ENCODE peak calls at places on chromosomes 12 and 14, in five cellular contexts. One of them, this sample, is unnamed.

GRCh38 chr14:70886421-70887206 is 20.6 kb upstream of the PCNX1 start:
- DNase-seq in body of pancreas: no peak
- DNase-seq in fibroblast of lung: no peak
- DNase-seq in substantia nigra: no peak
- DNase-seq in endodermal cell: no peak
- DNase-seq in this sample: no peak

GRCh38 chr12:94206886-94207285 is 58.5 kb downstream of the PLXNC1 start:
- DNase-seq in fibroblast of lung: peak; percentile 21
- DNase-seq in endodermal cell: no peak
- DNase-seq in body of pancreas: no peak
- DNase-seq in substantia nigra: no peak
- DNase-seq in this sample: no peak

GRCh38 chr12:6072302-6072752 is 52.1 kb downstream of the VWF start:
- DNase-seq in substantia nigra: no peak
- DNase-seq in fibroblast of lung: peak; percentile 53
- DNase-seq in endodermal cell: no peak
- DNase-seq in body of pancreas: no peak
- DNase-seq in this sample: peak; percentile 33

GRCh38 chr12:112936927-112937326 is 1.3 kb upstream of the OAS3 start:
- DNase-seq in endodermal cell: no peak
- DNase-seq in body of pancreas: no peak
- DNase-seq in substantia nigra: no peak
- DNase-seq in fibroblast of lung: no peak
- DNase-seq in this sample: no peak

GRCh38 chr12:94174576-94174975 is 26.2 kb downstream of the PLXNC1 start:
- DNase-seq in endodermal cell: no peak
- DNase-seq in body of pancreas: no peak
- DNase-seq in substantia nigra: peak; percentile 20
- DNase-seq in fibroblast of lung: no peak
- DNase-seq in this sample: no peak

GRCh38 chr14:80055912-80056801 is 155.1 kb downstream of the DIO2 start:
- DNase-seq in endodermal cell: peak; percentile 82
- DNase-seq in body of pancreas: peak; percentile 46
- DNase-seq in fibroblast of lung: peak; percentile 70
- DNase-seq in substantia nigra: peak; percentile 13
- DNase-seq in this sample: peak; percentile 50

GRCh38 chr14:60656755-60657608 is 7.7 kb upstream of the SIX1 start:
- DNase-seq in body of pancreas: peak; percentile 36
- DNase-seq in substantia nigra: peak; percentile 4
- DNase-seq in fibroblast of lung: peak; percentile 87
- DNase-seq in endodermal cell: peak; percentile 91
- DNase-seq in this sample: no peak

GRCh38 chr14:91482278-91483023 is 27.7 kb downstream of the PPP4R3A start:
- DNase-seq in substantia nigra: no peak
- DNase-seq in fibroblast of lung: peak; percentile 84
- DNase-seq in endodermal cell: no peak
- DNase-seq in body of pancreas: no peak
- DNase-seq in this sample: peak; percentile 39

GRCh38 chr12:100553851-100554404 is 19.6 kb upstream of the GAS2L3 start:
- DNase-seq in endodermal cell: no peak
- DNase-seq in body of pancreas: no peak
- DNase-seq in substantia nigra: no peak
- DNase-seq in fibroblast of lung: peak; percentile 60
- DNase-seq in this sample: no peak

GRCh38 chr12:116759783-116760581 is 21.9 kb downstream of the RNFT2 start:
- DNase-seq in substantia nigra: no peak
- DNase-seq in body of pancreas: peak; percentile 15
- DNase-seq in endodermal cell: peak; percentile 90
- DNase-seq in fibroblast of lung: no peak
- DNase-seq in this sample: no peak

GRCh38 chr12:3158851-3159465 is 81.8 kb downstream of the TSPAN9 start:
- DNase-seq in fibroblast of lung: no peak
- DNase-seq in endodermal cell: no peak
- DNase-seq in body of pancreas: no peak
- DNase-seq in substantia nigra: no peak
- DNase-seq in this sample: no peak

GRCh38 chr14:65686761-65687160 is 274.2 kb downstream of the FUT8 start:
- DNase-seq in body of pancreas: no peak
- DNase-seq in fibroblast of lung: no peak
- DNase-seq in substantia nigra: no peak
- DNase-seq in endodermal cell: no peak
- DNase-seq in this sample: no peak

GRCh38 chr14:98742001-98742400 is 530.0 kb downstream of the BCL11B start:
- DNase-seq in endodermal cell: no peak
- DNase-seq in body of pancreas: no peak
- DNase-seq in substantia nigra: no peak
- DNase-seq in fibroblast of lung: no peak
- DNase-seq in this sample: no peak

GRCh38 chr12:71562681-71563595 is 100.7 kb downstream of the ZFC3H1 start:
- DNase-seq in fibroblast of lung: no peak
- DNase-seq in substantia nigra: no peak
- DNase-seq in endodermal cell: no peak
- DNase-seq in body of pancreas: no peak
- DNase-seq in this sample: no peak

GRCh38 chr12:31853520-31853919 is 105.7 kb upstream of the RESF1 start:
- DNase-seq in body of pancreas: no peak
- DNase-seq in fibroblast of lung: no peak
- DNase-seq in substantia nigra: no peak
- DNase-seq in endodermal cell: no peak
- DNase-seq in this sample: no peak

GRCh38 chr14:101193126-101193844 is 289.8 kb upstream of the RTL1 start:
- DNase-seq in body of pancreas: no peak
- DNase-seq in substantia nigra: no peak
- DNase-seq in endodermal cell: no peak
- DNase-seq in fibroblast of lung: no peak
- DNase-seq in this sample: no peak

GRCh38 chr14:35138585-35138984 is 16.2 kb downstream of the PRORP start:
- DNase-seq in substantia nigra: no peak
- DNase-seq in fibroblast of lung: no peak
- DNase-seq in endodermal cell: no peak
- DNase-seq in body of pancreas: no peak
- DNase-seq in this sample: no peak

GRCh38 chr14:100840751-100841444 is 15.0 kb downstream of the MEG3 start:
- DNase-seq in endodermal cell: no peak
- DNase-seq in fibroblast of lung: no peak
- DNase-seq in body of pancreas: no peak
- DNase-seq in substantia nigra: no peak
- DNase-seq in this sample: no peak

GRCh38 chr12:43758728-43759563 is at the start of the genes IRAK4 and PUS7L:
- DNase-seq in substantia nigra: peak; percentile 93
- DNase-seq in endodermal cell: peak; percentile 99
- DNase-seq in body of pancreas: peak; percentile 98
- DNase-seq in fibroblast of lung: peak; percentile 97
- DNase-seq in this sample: peak; percentile 89

GRCh38 chr12:106154781-106155273 is 16.1 kb upstream of the NUAK1 start:
- DNase-seq in substantia nigra: no peak
- DNase-seq in body of pancreas: no peak
- DNase-seq in endodermal cell: peak; percentile 4
- DNase-seq in fibroblast of lung: no peak
- DNase-seq in this sample: no peak

GRCh38 chr14:89927466-89927865 is 27.1 kb downstream of the EFCAB11 start:
- DNase-seq in body of pancreas: no peak
- DNase-seq in endodermal cell: no peak
- DNase-seq in fibroblast of lung: no peak
- DNase-seq in substantia nigra: no peak
- DNase-seq in this sample: no peak

GRCh38 chr12:108193922-108194321 is 64.8 kb downstream of the WSCD2 start:
- DNase-seq in body of pancreas: no peak
- DNase-seq in fibroblast of lung: peak; percentile 9
- DNase-seq in endodermal cell: peak; percentile 83
- DNase-seq in substantia nigra: no peak
- DNase-seq in this sample: no peak

GRCh38 chr12:26721800-26722199 is 111.2 kb downstream of the ITPR2 start:
- DNase-seq in fibroblast of lung: peak; percentile 82
- DNase-seq in body of pancreas: no peak
- DNase-seq in endodermal cell: no peak
- DNase-seq in substantia nigra: no peak
- DNase-seq in this sample: no peak

GRCh38 chr12:88579572-88579940 is 715 bp downstream of the KITLG start:
- DNase-seq in endodermal cell: peak; percentile 78
- DNase-seq in body of pancreas: peak; percentile 61
- DNase-seq in fibroblast of lung: no peak
- DNase-seq in substantia nigra: no peak
- DNase-seq in this sample: no peak

GRCh38 chr12:91422107-91422506 is 239.5 kb upstream of the DCN start:
- DNase-seq in substantia nigra: no peak
- DNase-seq in endodermal cell: no peak
- DNase-seq in fibroblast of lung: no peak
- DNase-seq in body of pancreas: no peak
- DNase-seq in this sample: no peak

GRCh38 chr14:92800012-92800411 is 5.9 kb downstream of the GOLGA5 start:
- DNase-seq in body of pancreas: no peak
- DNase-seq in fibroblast of lung: no peak
- DNase-seq in substantia nigra: no peak
- DNase-seq in endodermal cell: no peak
- DNase-seq in this sample: no peak

GRCh38 chr12:132572801-132573760 is 37.3 kb downstream of the LRCOL1 start:
- DNase-seq in body of pancreas: no peak
- DNase-seq in fibroblast of lung: no peak
- DNase-seq in substantia nigra: no peak
- DNase-seq in endodermal cell: no peak
- DNase-seq in this sample: no peak

GRCh38 chr14:105176513-105176912 is 4.6 kb downstream of the NUDT14 start:
- DNase-seq in endodermal cell: no peak
- DNase-seq in body of pancreas: peak; percentile 72
- DNase-seq in fibroblast of lung: no peak
- DNase-seq in substantia nigra: no peak
- DNase-seq in this sample: no peak

GRCh38 chr14:105172476-105172875 is 3.9 kb upstream of the JAG2 start:
- DNase-seq in fibroblast of lung: no peak
- DNase-seq in body of pancreas: no peak
- DNase-seq in endodermal cell: no peak
- DNase-seq in substantia nigra: no peak
- DNase-seq in this sample: no peak

GRCh38 chr14:105173145-105173544 is 4.6 kb upstream of the JAG2 start:
- DNase-seq in body of pancreas: no peak
- DNase-seq in endodermal cell: no peak
- DNase-seq in substantia nigra: no peak
- DNase-seq in fibroblast of lung: no peak
- DNase-seq in this sample: no peak

GRCh38 chr14:105177082-105177481 is 4.0 kb downstream of the NUDT14 start:
- DNase-seq in endodermal cell: no peak
- DNase-seq in substantia nigra: no peak
- DNase-seq in body of pancreas: peak; percentile 82
- DNase-seq in fibroblast of lung: peak; percentile 6
- DNase-seq in this sample: no peak

DNA sequence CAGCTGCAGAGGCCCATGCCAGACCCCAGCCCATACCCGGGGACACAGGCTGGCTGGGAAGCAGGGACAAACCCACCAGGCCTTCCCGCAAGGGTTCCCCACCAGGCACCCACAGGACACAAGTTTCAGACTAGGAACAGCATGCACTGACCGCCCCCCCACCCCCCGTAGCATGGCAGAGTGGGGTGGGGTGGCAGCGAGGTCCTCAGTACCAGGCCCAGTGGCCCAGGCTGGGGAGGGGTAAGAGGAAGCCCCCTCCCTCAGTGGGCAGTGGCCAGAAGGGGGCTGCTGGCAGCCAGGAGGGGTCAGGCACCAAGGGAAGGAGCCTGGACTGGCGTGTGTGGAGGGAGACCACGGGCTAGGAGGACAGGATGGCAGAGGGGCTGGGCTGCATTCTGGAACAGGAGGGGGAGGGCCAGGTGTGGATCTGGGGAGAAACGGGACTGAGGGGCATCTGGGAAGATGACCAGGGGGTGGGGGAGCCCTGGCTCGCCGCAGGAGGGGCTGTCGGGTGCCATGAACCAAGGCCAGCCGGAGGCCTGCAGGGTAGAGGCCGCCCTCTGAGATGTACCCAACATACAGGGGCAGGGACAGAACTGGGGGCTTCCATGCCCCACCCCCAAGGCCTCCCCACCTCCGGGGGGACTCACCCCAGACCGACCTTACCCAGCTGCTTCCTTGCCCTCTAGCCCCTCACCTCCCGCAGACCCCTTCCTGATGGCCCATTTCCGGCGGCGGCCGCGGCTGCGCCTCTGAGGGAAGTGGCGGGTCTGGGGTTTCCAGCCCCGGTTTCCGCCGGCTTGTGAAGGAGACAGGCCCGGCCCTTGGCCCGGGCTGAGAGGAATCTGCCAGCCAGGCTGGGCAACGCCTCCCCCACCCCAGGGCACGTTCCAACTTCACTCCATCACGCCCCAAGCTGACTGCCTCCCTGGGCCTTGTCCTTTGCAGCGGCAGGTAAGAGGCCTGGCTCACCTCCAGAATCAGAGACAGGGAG is 5.6 kb upstream of the JAG2 start:
- DNase-seq in substantia nigra: no peak
- DNase-seq in body of pancreas: no peak
- DNase-seq in endodermal cell: no peak
- DNase-seq in fibroblast of lung: no peak
- DNase-seq in this sample: no peak
- H3K27ac ChIP-seq in substantia nigra: no peak overlapping the region
- H3K27ac ChIP-seq in body of pancreas: no peak overlapping the region
- H3K27ac ChIP-seq in endodermal cell: no peak overlapping the region
- H3K27ac ChIP-seq in fibroblast of lung: no peak overlapping the region
- H3K27ac ChIP-seq in this sample: no peak overlapping the region

DNA sequence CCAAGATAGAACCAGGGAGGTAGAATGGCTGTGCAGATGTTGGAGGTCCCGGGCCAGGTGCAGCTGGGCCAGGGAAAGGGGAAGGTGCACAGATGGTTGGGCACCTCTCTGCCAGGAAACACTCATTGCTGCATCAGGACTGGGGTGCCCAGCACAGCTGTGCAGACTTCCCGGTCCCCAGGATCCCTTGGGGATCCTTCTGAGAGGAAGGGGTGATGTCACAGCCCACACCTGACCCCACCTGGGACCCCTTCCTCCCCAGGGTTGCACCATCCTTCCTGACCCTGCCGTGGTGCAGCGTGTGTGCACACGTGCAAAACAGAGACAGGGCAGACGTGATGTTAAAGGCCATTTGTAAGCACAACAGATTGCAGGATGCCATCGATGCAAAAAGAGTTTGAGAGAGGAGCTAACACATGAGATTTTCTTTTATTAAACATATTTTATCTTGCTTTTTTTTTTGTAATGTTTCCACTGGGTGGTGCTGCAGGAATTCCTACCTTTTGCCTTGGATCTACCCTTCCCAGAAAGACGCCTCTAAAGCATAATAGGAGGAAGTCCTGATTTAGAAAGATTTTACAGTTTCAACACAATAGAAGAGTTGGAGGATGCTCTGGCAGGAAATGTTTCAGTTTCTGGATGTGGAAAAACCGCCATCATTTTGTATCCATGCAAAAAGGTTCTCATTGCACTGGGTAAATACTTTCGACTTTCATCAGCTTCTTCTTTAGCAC is 14.8 kb downstream of the ELK3 start:
- DNase-seq in endodermal cell: no peak
- DNase-seq in body of pancreas: no peak
- DNase-seq in fibroblast of lung: no peak
- DNase-seq in substantia nigra: no peak
- DNase-seq in this sample: no peak
- H3K27ac ChIP-seq in endodermal cell: no peak overlapping the region
- H3K27ac ChIP-seq in body of pancreas: no peak overlapping the region
- H3K27ac ChIP-seq in fibroblast of lung: peak overlapping the region; percentile 30
- H3K27ac ChIP-seq in substantia nigra: no peak overlapping the region
- H3K27ac ChIP-seq in this sample: no peak overlapping the region

GRCh38 chr12:54415223-54415929 is 3.7 kb downstream of the ITGA5 start:
- DNase-seq in substantia nigra: no peak
- DNase-seq in fibroblast of lung: no peak
- DNase-seq in body of pancreas: no peak
- DNase-seq in endodermal cell: peak; percentile 45
- DNase-seq in this sample: no peak
- H3K27ac ChIP-seq in substantia nigra: no peak overlapping the region
- H3K27ac ChIP-seq in fibroblast of lung: no peak overlapping the region
- H3K27ac ChIP-seq in body of pancreas: peak overlapping the region; percentile 19
- H3K27ac ChIP-seq in endodermal cell: no peak overlapping the region
- H3K27ac ChIP-seq in this sample: no peak overlapping the region

GRCh38 chr12:21717756-21718155 is 56.8 kb downstream of the KCNJ8 start:
- DNase-seq in body of pancreas: no peak
- DNase-seq in fibroblast of lung: no peak
- DNase-seq in endodermal cell: no peak
- DNase-seq in substantia nigra: no peak
- DNase-seq in this sample: no peak
- H3K27ac ChIP-seq in body of pancreas: no peak overlapping the region
- H3K27ac ChIP-seq in fibroblast of lung: no peak overlapping the region
- H3K27ac ChIP-seq in endodermal cell: no peak overlapping the region
- H3K27ac ChIP-seq in substantia nigra: no peak overlapping the region
- H3K27ac ChIP-seq in this sample: no peak overlapping the region